ENCODE peak calls at places on chromosomes 5 and 9, in four cellular contexts. One of them, this sample, is unnamed.

GRCh38 chr5:5886812-5887486 is 464.5 kb downstream of the ICE1 start:
- DNase-seq in mammary epithelial cell: no peak
- DNase-seq in foreskin fibroblast: no peak
- DNase-seq in OCI-LY7: peak
- DNase-seq in this sample: no peak

GRCh38 chr5:153937661-153938060 is 101.0 kb downstream of the FAM114A2 start:
- DNase-seq in mammary epithelial cell: no peak
- DNase-seq in foreskin fibroblast: peak
- DNase-seq in OCI-LY7: no peak
- DNase-seq in this sample: no peak

GRCh38 chr5:132363431-132364112 is 5.9 kb upstream of the SLC22A5 start:
- DNase-seq in mammary epithelial cell: peak
- DNase-seq in foreskin fibroblast: peak
- DNase-seq in OCI-LY7: no peak
- DNase-seq in this sample: peak

GRCh38 chr5:126095001-126095400 is 328.2 kb upstream of the GRAMD2B start:
- DNase-seq in mammary epithelial cell: no peak
- DNase-seq in foreskin fibroblast: no peak
- DNase-seq in OCI-LY7: no peak
- DNase-seq in this sample: no peak

GRCh38 chr5:142280066-142281011 is 44.5 kb downstream of the SPRY4 start:
- DNase-seq in mammary epithelial cell: no peak
- DNase-seq in foreskin fibroblast: no peak
- DNase-seq in OCI-LY7: no peak
- DNase-seq in this sample: peak

GRCh38 chr9:95506438-95506691 is 10.4 kb downstream of the PTCH1 start:
- DNase-seq in mammary epithelial cell: peak
- DNase-seq in foreskin fibroblast: peak
- DNase-seq in OCI-LY7: peak
- DNase-seq in this sample: no peak

GRCh38 chr5:159961176-159961689 is 45.0 kb downstream of the ADRA1B start:
- DNase-seq in mammary epithelial cell: no peak
- DNase-seq in foreskin fibroblast: no peak
- DNase-seq in OCI-LY7: no peak
- DNase-seq in this sample: no peak

GRCh38 chr9:134569626-134570025 is 72.0 kb upstream of the COL5A1 start:
- DNase-seq in mammary epithelial cell: no peak
- DNase-seq in foreskin fibroblast: no peak
- DNase-seq in OCI-LY7: no peak
- DNase-seq in this sample: no peak

GRCh38 chr5:144191998-144192397 is 21.3 kb downstream of the KCTD16 start:
- DNase-seq in mammary epithelial cell: peak
- DNase-seq in foreskin fibroblast: peak
- DNase-seq in OCI-LY7: peak
- DNase-seq in this sample: peak

GRCh38 chr5:160479926-160480325 is 58.3 kb downstream of the PTTG1 start:
- DNase-seq in mammary epithelial cell: peak
- DNase-seq in foreskin fibroblast: peak
- DNase-seq in OCI-LY7: no peak
- DNase-seq in this sample: peak

GRCh38 chr9:38229123-38229829 is 160.2 kb upstream of the SHB start:
- DNase-seq in mammary epithelial cell: no peak
- DNase-seq in foreskin fibroblast: no peak
- DNase-seq in OCI-LY7: no peak
- DNase-seq in this sample: no peak

GRCh38 chr5:62284946-62285891 is 20.8 kb upstream of the KIF2A start:
- DNase-seq in mammary epithelial cell: no peak
- DNase-seq in foreskin fibroblast: no peak
- DNase-seq in OCI-LY7: no peak
- DNase-seq in this sample: no peak

GRCh38 chr5:6508931-6509330 is 60.3 kb downstream of the UBE2QL1 start:
- DNase-seq in mammary epithelial cell: no peak
- DNase-seq in foreskin fibroblast: no peak
- DNase-seq in OCI-LY7: no peak
- DNase-seq in this sample: no peak

GRCh38 chr9:95127249-95128176 is 190.0 kb downstream of the FANCC start:
- DNase-seq in mammary epithelial cell: peak
- DNase-seq in foreskin fibroblast: peak
- DNase-seq in OCI-LY7: peak
- DNase-seq in this sample: peak

GRCh38 chr9:78132688-78133033 is 101.0 kb upstream of the GNAQ start:
- DNase-seq in mammary epithelial cell: no peak
- DNase-seq in foreskin fibroblast: no peak
- DNase-seq in OCI-LY7: peak
- DNase-seq in this sample: no peak

GRCh38 chr5:155064580-155064979 is 51.0 kb downstream of the KIF4B start:
- DNase-seq in mammary epithelial cell: no peak
- DNase-seq in foreskin fibroblast: no peak
- DNase-seq in OCI-LY7: no peak
- DNase-seq in this sample: no peak

GRCh38 chr5:141848771-141849370 is 29.3 kb downstream of the PCDH1 start:
- DNase-seq in mammary epithelial cell: peak
- DNase-seq in foreskin fibroblast: peak
- DNase-seq in OCI-LY7: peak
- DNase-seq in this sample: peak

GRCh38 chr5:93793159-93793781 is 51.9 kb upstream of the POU5F2 start:
- DNase-seq in mammary epithelial cell: peak
- DNase-seq in foreskin fibroblast: no peak
- DNase-seq in OCI-LY7: no peak
- DNase-seq in this sample: no peak

GRCh38 chr5:181170237-181170830 is 22.9 kb downstream of the OR2V2 start:
- DNase-seq in mammary epithelial cell: no peak
- DNase-seq in foreskin fibroblast: peak
- DNase-seq in OCI-LY7: no peak
- DNase-seq in this sample: no peak

GRCh38 chr5:68037541-68037940 is 178.0 kb upstream of the PIK3R1 start:
- DNase-seq in mammary epithelial cell: no peak
- DNase-seq in foreskin fibroblast: peak
- DNase-seq in OCI-LY7: no peak
- DNase-seq in this sample: no peak

GRCh38 chr5:135335031-135335828 is 63.8 kb downstream of the MACROH2A1 start:
- DNase-seq in mammary epithelial cell: no peak
- DNase-seq in foreskin fibroblast: no peak
- DNase-seq in OCI-LY7: no peak
- DNase-seq in this sample: no peak

GRCh38 chr9:137270929-137271695 is 6.4 kb upstream of the TOR4A start:
- DNase-seq in mammary epithelial cell: no peak
- DNase-seq in foreskin fibroblast: no peak
- DNase-seq in OCI-LY7: no peak
- DNase-seq in this sample: no peak

GRCh38 chr5:3302228-3302627 is 293.4 kb upstream of the IRX1 start:
- DNase-seq in mammary epithelial cell: peak
- DNase-seq in foreskin fibroblast: no peak
- DNase-seq in OCI-LY7: no peak
- DNase-seq in this sample: no peak

GRCh38 chr5:129171194-129171944 is 76.8 kb downstream of the ISOC1 start:
- DNase-seq in mammary epithelial cell: no peak
- DNase-seq in foreskin fibroblast: no peak
- DNase-seq in OCI-LY7: no peak
- DNase-seq in this sample: no peak

GRCh38 chr5:89996892-89997291 is 412.7 kb downstream of the CETN3 start:
- DNase-seq in mammary epithelial cell: no peak
- DNase-seq in foreskin fibroblast: no peak
- DNase-seq in OCI-LY7: no peak
- DNase-seq in this sample: no peak

GRCh38 chr5:35947085-35947484 is 8.7 kb upstream of the CAPSL start:
- DNase-seq in mammary epithelial cell: no peak
- DNase-seq in foreskin fibroblast: no peak
- DNase-seq in OCI-LY7: no peak
- DNase-seq in this sample: no peak

GRCh38 chr5:154356256-154356655 is 89.5 kb upstream of the SAP30L start:
- DNase-seq in mammary epithelial cell: peak
- DNase-seq in foreskin fibroblast: peak
- DNase-seq in OCI-LY7: no peak
- DNase-seq in this sample: peak

GRCh38 chr5:175616083-175616482 is 41.8 kb upstream of the HRH2 start:
- DNase-seq in mammary epithelial cell: no peak
- DNase-seq in foreskin fibroblast: no peak
- DNase-seq in OCI-LY7: no peak
- DNase-seq in this sample: no peak

GRCh38 chr5:139658928-139659667 is 10.9 kb downstream of the CXXC5 start:
- DNase-seq in mammary epithelial cell: peak
- DNase-seq in foreskin fibroblast: peak
- DNase-seq in OCI-LY7: no peak
- DNase-seq in this sample: peak

GRCh38 chr9:121344062-121344696 is 25.9 kb downstream of the STOM start:
- DNase-seq in mammary epithelial cell: no peak
- DNase-seq in foreskin fibroblast: no peak
- DNase-seq in OCI-LY7: no peak
- DNase-seq in this sample: no peak

GRCh38 chr5:127938746-127939145 is 144.8 kb upstream of the SLC12A2 start:
- DNase-seq in mammary epithelial cell: no peak
- DNase-seq in foreskin fibroblast: no peak
- DNase-seq in OCI-LY7: no peak
- DNase-seq in this sample: no peak

GRCh38 chr5:59640411-59640810 is 253.1 kb downstream of the PDE4D start:
- DNase-seq in mammary epithelial cell: no peak
- DNase-seq in foreskin fibroblast: peak
- DNase-seq in OCI-LY7: no peak
- DNase-seq in this sample: peak

DNA sequence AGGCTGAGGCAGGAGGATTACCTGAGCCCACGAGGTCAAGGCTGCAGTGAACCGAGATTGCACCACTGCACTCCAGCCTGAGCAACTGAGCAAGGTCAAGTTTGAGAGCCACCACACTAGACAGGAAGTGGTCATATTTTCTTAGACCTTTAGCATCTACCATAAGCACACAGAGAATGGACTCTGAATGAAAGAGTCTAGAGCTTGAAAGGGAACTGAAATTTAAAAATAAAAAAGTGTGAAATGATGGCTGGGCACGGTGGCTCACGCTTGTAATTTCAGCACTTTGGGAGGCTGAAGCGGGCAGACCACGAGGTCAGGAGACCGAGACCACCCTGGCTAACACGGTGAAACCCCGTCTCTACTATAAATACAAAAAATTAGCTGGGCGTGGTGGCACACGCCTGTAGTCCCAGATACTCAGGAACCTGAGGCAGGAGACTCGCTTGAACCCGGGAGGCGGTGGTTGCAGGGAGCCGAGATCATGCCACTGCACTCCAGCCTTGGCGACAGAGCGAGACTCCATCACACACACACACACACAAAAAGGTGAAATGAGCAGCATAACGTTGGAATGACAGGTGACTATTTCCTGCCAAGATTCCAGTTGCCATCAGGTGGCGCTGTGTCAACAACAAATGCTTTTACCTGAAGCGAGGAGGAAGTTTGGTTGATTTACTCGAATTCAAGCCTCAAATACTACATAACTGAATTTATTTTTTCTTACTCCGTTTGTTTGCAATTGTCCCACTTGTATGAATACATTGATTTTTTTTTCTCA is 21.3 kb upstream of the AK3 start:
- DNase-seq in mammary epithelial cell: peak
- DNase-seq in foreskin fibroblast: peak
- DNase-seq in OCI-LY7: peak
- DNase-seq in this sample: peak
- H3K4me3 ChIP-seq in mammary epithelial cell: no peak
- H3K4me3 ChIP-seq in foreskin fibroblast: no peak
- H3K4me3 ChIP-seq in OCI-LY7: peak
- H3K4me3 ChIP-seq in this sample: no peak

GRCh38 chr9:131008909-131009618 is at the start of gene LAMC3:
- DNase-seq in mammary epithelial cell: no peak
- DNase-seq in foreskin fibroblast: peak
- DNase-seq in OCI-LY7: no peak
- DNase-seq in this sample: no peak
- TF ChIP-seq CTCF in mammary epithelial cell: no peak
- TF ChIP-seq CTCF in foreskin fibroblast: peak
- TF ChIP-seq CTCF in OCI-LY7: no peak
- TF ChIP-seq CTCF in this sample: peak

DNA sequence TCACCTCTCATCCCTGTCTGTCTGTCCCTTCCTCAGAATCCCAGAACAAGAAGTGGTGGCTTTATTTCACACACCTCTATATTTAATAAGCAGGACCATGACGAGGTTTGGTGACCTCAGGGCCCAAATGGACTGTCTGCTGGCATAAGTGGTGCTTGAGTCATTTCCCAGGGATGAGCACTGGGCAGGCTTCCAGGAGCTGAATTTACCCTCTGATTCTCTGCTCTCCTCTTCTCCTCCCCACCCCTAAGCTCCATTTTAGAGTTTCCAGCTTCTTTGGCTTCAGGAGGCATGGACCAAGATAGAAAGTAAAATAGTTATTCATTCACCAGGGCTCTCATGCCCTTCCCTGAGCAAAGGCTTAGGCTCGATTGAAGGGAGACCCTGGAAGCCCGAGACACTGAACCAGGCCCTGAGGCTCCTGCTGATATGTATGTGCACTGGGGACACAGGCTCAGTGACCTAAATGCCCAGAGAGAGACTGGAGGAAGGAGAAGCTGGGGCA is 69.1 kb downstream of the PPARGC1B start:
- DNase-seq in mammary epithelial cell: peak
- DNase-seq in foreskin fibroblast: peak
- DNase-seq in OCI-LY7: no peak
- DNase-seq in this sample: peak
- H3K4me3 ChIP-seq in mammary epithelial cell: no peak
- H3K4me3 ChIP-seq in foreskin fibroblast: no peak
- H3K4me3 ChIP-seq in OCI-LY7: no peak
- H3K4me3 ChIP-seq in this sample: no peak

DNA sequence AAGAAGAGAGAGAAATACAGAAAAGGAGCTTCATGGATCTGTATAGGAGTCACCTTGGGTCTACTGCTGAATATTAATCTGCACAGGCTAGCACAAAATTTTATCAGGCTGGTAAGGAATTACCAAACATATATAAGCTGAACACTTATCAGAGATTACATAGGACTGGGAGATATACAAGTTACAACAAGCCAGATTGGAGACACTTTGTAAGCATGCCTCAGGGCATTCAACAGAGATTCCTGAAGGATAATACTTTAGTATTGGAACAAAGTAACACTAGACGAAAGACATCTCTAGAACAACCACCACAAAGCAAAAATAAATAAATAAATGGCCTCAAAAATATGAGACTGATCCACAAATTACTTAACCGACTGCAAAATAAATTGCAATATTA is 197.8 kb downstream of the ANXA1 start:
- DNase-seq in mammary epithelial cell: peak
- DNase-seq in foreskin fibroblast: no peak
- DNase-seq in OCI-LY7: no peak
- DNase-seq in this sample: no peak
- TF ChIP-seq CTCF in mammary epithelial cell: no peak
- TF ChIP-seq CTCF in foreskin fibroblast: no peak
- TF ChIP-seq CTCF in OCI-LY7: no peak
- TF ChIP-seq CTCF in this sample: no peak

GRCh38 chr9:126521976-126522590 is 91.6 kb upstream of the LMX1B start:
- DNase-seq in mammary epithelial cell: no peak
- DNase-seq in foreskin fibroblast: no peak
- DNase-seq in OCI-LY7: no peak
- DNase-seq in this sample: no peak
- H3K4me3 ChIP-seq in mammary epithelial cell: no peak
- H3K4me3 ChIP-seq in foreskin fibroblast: no peak
- H3K4me3 ChIP-seq in OCI-LY7: no peak
- H3K4me3 ChIP-seq in this sample: no peak

This sample was measured in brain microvascular endothelial cell.